ENCODE peak calls at places on chromosomes 4 and X, in ten cellular contexts. K is SJSA1; X is lower lobe of right lung; O is GM23338; G is mesendoderm; S is MG63; B is NT2/D1; Q is GM23248; D is naive thymus-derived CD4-positive, alpha-beta T cell; U is CD8-positive, alpha-beta memory T cell. R is an unnamed sample. For H3K36me3, the result is how much of the 10 kb centered on the place peaks cover.

GRCh38 chr4:144399927-144400326 is 246.0 kb upstream of the HHIP start:
- DNase-seq in S (peak), K (peak), U (no peak), X (no peak), G (no peak), D (no peak), Q (peak), O (no peak), B (no peak), R (no peak)

GRCh38 chr4:83062748-83063147 is 27.8 kb downstream of the COPS4 start:
- DNase-seq in X (no peak), S (no peak), B (no peak), O (no peak), D (no peak), Q (no peak), G (no peak), U (no peak), K (no peak), R (no peak)

GRCh38 chr4:143286733-143287570 is 49.7 kb upstream of the GAB1 start:
- DNase-seq in D (no peak), O (no peak), B (no peak), Q (peak), K (no peak), S (no peak), G (no peak), U (no peak), X (no peak), R (no peak)

GRCh38 chr4:94766856-94767255 is 9.1 kb downstream of the BMPR1B start:
- DNase-seq in O (no peak), G (peak), S (no peak), U (no peak), Q (peak), X (no peak), K (no peak), D (no peak), B (no peak), R (no peak)

GRCh38 chr4:99221980-99222379 is 2.9 kb upstream of the ADH6 start:
- DNase-seq in O (peak), U (no peak), S (no peak), X (no peak), B (peak), Q (no peak), G (peak), D (no peak), K (no peak), R (no peak)

GRCh38 chr4:42282081-42282901 is 115.0 kb upstream of the SHISA3 start:
- DNase-seq in G (peak), X (no peak), D (peak), O (peak), U (peak), Q (peak), B (peak), S (peak), K (no peak), R (peak)

GRCh38 chr4:21835712-21836111 is 112.9 kb downstream of the KCNIP4 start:
- DNase-seq in S (no peak), K (no peak), B (no peak), D (no peak), G (no peak), U (no peak), Q (no peak), X (no peak), O (no peak), R (no peak)

GRCh38 chr4:84680956-84681355 is 98.0 kb downstream of the CDS1 start:
- DNase-seq in X (no peak), D (no peak), U (no peak), G (no peak), B (no peak), O (no peak), K (no peak), S (no peak), Q (no peak), R (no peak)

GRCh38 chrX:24026403-24026801 is 584 bp downstream of the KLHL15 start:
- DNase-seq in X (no peak), K (no peak), O (peak), Q (peak), U (no peak), G (peak), B (no peak), D (no peak), S (no peak), R (peak)

GRCh38 chr4:37653601-37654000 is 32.6 kb downstream of the RELL1 start:
- DNase-seq in S (peak), K (no peak), B (no peak), O (peak), D (no peak), G (peak), Q (peak), X (no peak), U (no peak), R (no peak)

GRCh38 chr4:148618856-148619255 is 176.6 kb upstream of the NR3C2 start:
- DNase-seq in D (no peak), X (no peak), K (no peak), U (no peak), Q (no peak), G (no peak), S (no peak), B (no peak), O (no peak), R (no peak)

GRCh38 chr4:125433453-125433852 is 118.7 kb downstream of the FAT4 start:
- DNase-seq in U (no peak), D (no peak), G (no peak), Q (peak), S (peak), O (no peak), K (no peak), B (no peak), X (no peak), R (no peak)

GRCh38 chrX:46374371-46374770 is 170.8 kb downstream of the ZNF674 start:
- DNase-seq in G (no peak), S (no peak), O (no peak), U (no peak), D (no peak), Q (no peak), B (no peak), K (no peak), X (no peak), R (no peak)

GRCh38 chrX:150842198-150842553 is 56.3 kb downstream of the CD99L2 start:
- DNase-seq in G (no peak), Q (no peak), S (no peak), B (no peak), X (no peak), K (no peak), U (no peak), O (no peak), D (no peak), R (no peak)

GRCh38 chr4:1611501-1611870 is 72.6 kb downstream of the FAM53A start:
- DNase-seq in Q (no peak), U (no peak), K (no peak), D (no peak), S (no peak), G (no peak), X (no peak), O (no peak), B (no peak), R (no peak)

GRCh38 chr4:17448689-17449088 is 63.2 kb downstream of the QDPR start:
- DNase-seq in D (no peak), S (peak), B (no peak), O (no peak), G (no peak), X (no peak), Q (peak), U (no peak), K (no peak), R (no peak)

GRCh38 chrX:97132654-97133415 is 249.1 kb downstream of the RPA4 start:
- DNase-seq in K (no peak), O (no peak), X (no peak), D (no peak), Q (no peak), G (no peak), U (no peak), S (no peak), B (no peak), R (no peak)

GRCh38 chr4:13844740-13845139 is 217.2 kb upstream of the BOD1L1 start:
- DNase-seq in X (no peak), D (no peak), K (no peak), S (no peak), O (no peak), U (no peak), B (no peak), G (no peak), Q (no peak), R (no peak)

GRCh38 chr4:35965300-35965699 is 279.0 kb downstream of the ARAP2 start:
- DNase-seq in S (no peak), O (no peak), Q (no peak), K (no peak), G (no peak), X (no peak), B (no peak), D (no peak), U (no peak), R (no peak)

GRCh38 chr4:4284827-4285618 is 4.9 kb downstream of the LYAR start:
- DNase-seq in B (no peak), U (no peak), S (peak), D (no peak), O (no peak), G (no peak), X (no peak), K (peak), Q (peak), R (no peak)

GRCh38 chr4:145388043-145388442 is 93.6 kb upstream of the SMAD1 start:
- DNase-seq in S (no peak), Q (no peak), X (no peak), D (no peak), O (no peak), G (peak), B (no peak), K (no peak), U (no peak), R (no peak)

GRCh38 chr4:667545-667925 is 6.5 kb downstream of the ATP5ME start:
- DNase-seq in S (no peak), B (no peak), Q (no peak), G (no peak), U (no peak), X (peak), D (no peak), K (no peak), O (no peak), R (no peak)

GRCh38 chrX:68746988-68747387 is 81.8 kb upstream of the EFNB1 start:
- DNase-seq in G (peak), X (no peak), S (no peak), O (peak), Q (no peak), B (no peak), U (no peak), K (no peak), D (no peak), R (no peak)

GRCh38 chr4:139454111-139454600 is at the start of gene RAB33B:
- DNase-seq in U (no peak), Q (peak), D (no peak), B (no peak), S (no peak), O (no peak), X (no peak), K (no peak), G (no peak), R (no peak)

GRCh38 chr4:132587626-132588025 is 561.5 kb upstream of the PCDH10 start:
- DNase-seq in S (no peak), D (no peak), O (no peak), K (no peak), G (no peak), X (no peak), Q (no peak), B (no peak), U (no peak), R (no peak)

GRCh38 chrX:40278340-40279090 is 180.8 kb upstream of the BCOR start:
- DNase-seq in D (peak), G (no peak), O (no peak), B (no peak), Q (no peak), K (peak), U (peak), X (no peak), S (no peak), R (no peak)

GRCh38 chr4:153485374-153485773 is 19.2 kb downstream of the TMEM131L start:
- DNase-seq in X (no peak), Q (no peak), G (no peak), K (no peak), O (no peak), S (no peak), U (no peak), D (no peak), B (no peak), R (no peak)

GRCh38 chrX:24154490-24155034 is 5.0 kb downstream of the ZFX start:
- DNase-seq in O (no peak), D (no peak), X (no peak), G (no peak), B (no peak), U (no peak), S (no peak), Q (peak), K (no peak), R (no peak)

GRCh38 chr4:129239088-129239487 is 143.1 kb downstream of the C4orf33 start:
- DNase-seq in O (no peak), U (no peak), X (no peak), B (no peak), K (no peak), D (no peak), G (no peak), Q (peak), S (no peak), R (no peak)

GRCh38 chr4:183618681-183619080 is 40.3 kb downstream of the RWDD4 start:
- DNase-seq in K (no peak), Q (peak), X (no peak), U (no peak), S (no peak), O (no peak), G (no peak), D (no peak), B (no peak), R (no peak)

GRCh38 chr4:44545781-44546180 is 97.2 kb upstream of the KCTD8 start:
- DNase-seq in D (no peak), B (no peak), S (no peak), K (no peak), U (no peak), G (no peak), O (no peak), X (no peak), Q (no peak), R (no peak)

GRCh38 chr4:145938618-145939177 is at the start of gene ZNF827:
- DNase-seq in O (peak), G (peak), D (peak), B (peak), K (peak), Q (peak), S (peak), X (peak), U (peak), R (peak)

DNA sequence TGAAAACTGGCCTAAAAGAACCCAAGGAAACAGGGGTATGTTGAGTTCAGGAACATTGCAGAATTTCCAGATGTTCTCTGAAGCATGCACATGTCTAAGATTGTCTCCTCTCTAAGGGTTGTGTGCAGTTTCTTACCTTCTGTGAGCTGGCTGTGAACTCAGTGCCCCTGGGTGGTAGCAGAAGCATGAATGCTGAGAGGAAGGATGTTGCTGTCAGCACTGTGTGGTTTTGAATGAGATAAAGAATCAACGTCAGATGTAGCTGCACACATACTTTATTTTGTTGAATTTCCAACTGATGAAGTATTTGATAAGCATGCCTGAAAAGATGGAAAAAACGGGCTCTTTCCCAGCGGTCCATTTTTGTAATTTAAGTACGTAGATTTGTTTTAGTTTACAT is 23.8 kb upstream of the CD38 start:
- DNase-seq in S (peak), K (peak), G (no peak), U (peak), D (peak), Q (peak), O (no peak), X (no peak), B (no peak), R (no peak)
- H3K4me3 ChIP-seq in S (no peak), K (no peak), G (no peak), U (no peak), D (no peak), Q (no peak), O (no peak), X (no peak), B (no peak), R (no peak)

DNA sequence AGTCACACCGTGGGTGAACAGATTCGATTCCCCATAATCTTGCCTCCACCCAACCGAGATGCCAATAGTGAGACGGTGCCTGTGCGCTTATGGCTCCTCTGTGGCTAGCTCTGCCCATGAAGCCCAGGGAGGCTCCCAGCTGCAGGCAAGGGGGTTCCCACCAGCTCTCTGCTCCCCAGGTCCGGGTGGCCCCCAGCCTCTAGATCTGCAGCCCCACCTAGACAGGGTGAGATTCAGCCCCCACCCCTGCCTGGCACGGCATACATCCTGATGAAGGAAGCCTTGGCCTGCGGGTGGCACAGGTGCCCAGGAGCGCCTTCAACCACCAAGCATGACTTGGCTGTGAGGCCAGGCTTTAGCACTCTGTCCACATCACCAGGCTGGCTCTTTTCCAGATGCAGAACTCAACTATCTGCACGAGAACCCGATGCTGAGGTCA is 40.6 kb downstream of the WDR1 start:
- DNase-seq in S (no peak), X (no peak), U (no peak), K (no peak), O (no peak), G (no peak), D (no peak), B (no peak), Q (peak), R (peak)
- H3K36me3 ChIP-seq in S (under half), X (half or more), U (half or more), K (half or more), O (under half), G (under half), D (half or more), B (half or more), Q (half or more), R (half or more)

DNA sequence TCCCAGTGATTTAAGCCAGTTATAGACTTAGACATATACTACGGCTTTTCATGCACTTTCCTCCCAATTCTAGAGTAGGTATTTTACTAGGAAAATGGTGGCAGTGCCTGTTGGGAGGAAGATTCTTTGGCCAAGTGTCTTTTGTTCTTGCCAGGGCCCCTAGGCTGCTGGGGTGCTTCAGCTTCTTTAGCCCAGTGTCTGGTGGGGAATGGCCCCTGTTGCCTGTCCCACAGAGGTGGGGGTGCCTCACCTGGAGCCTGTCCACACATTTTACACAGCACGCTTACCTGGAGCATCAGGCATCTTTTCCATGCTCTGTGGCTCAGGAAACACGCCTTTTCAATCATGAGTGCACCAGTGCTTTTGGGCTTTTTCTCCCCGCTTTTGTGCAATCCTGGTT is 33.2 kb upstream of the MSANTD1 start:
- DNase-seq in K (no peak), Q (no peak), B (no peak), D (no peak), G (no peak), O (no peak), S (no peak), U (no peak), X (no peak), R (no peak)
- H3K4me3 ChIP-seq in K (no peak), Q (no peak), B (no peak), D (no peak), G (no peak), O (no peak), S (no peak), U (no peak), X (no peak), R (no peak)

DNA sequence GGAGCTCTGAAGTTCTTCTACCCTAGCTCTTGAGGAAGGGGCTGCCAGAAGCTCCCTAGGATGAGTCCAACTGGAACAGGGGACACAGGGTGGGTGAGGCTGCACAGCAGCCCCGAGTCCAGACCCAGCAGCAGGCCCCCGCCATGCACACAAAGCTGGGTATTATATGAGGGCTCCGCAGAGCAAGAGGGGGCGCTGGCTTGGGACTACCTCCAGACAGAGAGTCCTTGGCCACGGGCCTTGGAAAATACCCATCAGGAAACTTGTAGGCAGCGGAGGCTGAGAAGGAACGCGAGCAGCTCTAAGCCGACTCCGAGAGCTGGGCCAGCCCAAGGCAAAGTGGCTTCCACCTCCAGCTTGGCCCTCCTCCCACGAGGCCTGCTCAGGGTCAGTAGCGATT is 8.1 kb downstream of the HCFC1 start:
- DNase-seq in X (no peak), Q (no peak), U (no peak), S (no peak), B (no peak), K (no peak), O (no peak), D (no peak), G (no peak), R (no peak)
- H3K36me3 ChIP-seq in X (half or more), Q (under half), U (under half), S (under half), B (half or more), K (half or more), O (under half), D (under half), G (under half), R (under half)

GRCh38 chr4:168654206-168655174 is 157.6 kb downstream of the PALLD start:
- DNase-seq in O (peak), G (no peak), Q (no peak), U (no peak), K (no peak), B (no peak), D (no peak), X (no peak), S (no peak), R (no peak)
- H3K4me3 ChIP-seq in O (no peak), G (no peak), Q (no peak), U (no peak), K (no peak), B (no peak), D (no peak), X (no peak), S (no peak), R (no peak)

DNA sequence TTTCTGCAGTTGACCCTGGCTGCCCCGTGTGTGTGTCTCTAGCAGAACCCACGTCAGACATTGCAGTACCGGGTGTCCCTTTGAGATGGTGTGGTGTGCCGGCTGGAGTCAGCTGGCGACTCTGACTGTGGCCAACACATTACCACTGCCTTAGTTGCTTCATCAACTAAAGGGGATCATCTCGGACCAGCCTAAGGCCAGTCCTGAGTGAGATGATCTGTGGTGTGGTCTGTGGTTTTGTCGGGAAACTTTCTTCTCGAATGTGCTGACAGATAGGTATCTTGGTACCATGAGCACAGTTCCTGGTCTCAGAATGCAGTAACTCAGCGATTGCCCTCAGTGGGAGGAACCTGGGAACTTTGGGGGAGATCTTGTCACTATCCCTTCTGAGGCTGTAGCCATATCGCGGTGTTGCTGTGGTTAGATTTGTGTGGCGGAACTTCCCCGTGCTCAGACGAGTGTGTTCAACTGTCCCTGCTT is 15.8 kb downstream of the TBC1D14 start:
- DNase-seq in B (no peak), Q (no peak), X (peak), D (no peak), S (no peak), O (no peak), G (no peak), K (no peak), U (no peak), R (no peak)
- H3K36me3 ChIP-seq in B (under half), Q (under half), X (under half), D (under half), S (under half), O (under half), G (under half), K (under half), U (under half), R (under half)